ENCODE peak calls at places on chromosomes 2 and 18, in ten cellular contexts. One of them, this sample, is unnamed.

GRCh38 chr2:148998162-148998830 is 40.2 kb upstream of the LYPD6B start:
- DNase-seq in H7: no peak
- DNase-seq in NCI-H2029 treated with DMSO at 0.1 percent for 48 hours: peak; percentile 59
- DNase-seq in NCI-H1105: no peak
- DNase-seq in choroid plexus epithelial cell: no peak
- DNase-seq in GM12891: no peak
- DNase-seq in body of pancreas: no peak
- DNase-seq in stimulated activated CD4-positive, alpha-beta T cell treated with anti-CD3 and anti-CD28 coated beads, Interleukin-2, amount 100 ng/mL, for 24 hours: no peak
- DNase-seq in T-cell: no peak
- DNase-seq in foreskin keratinocyte: no peak
- DNase-seq in this sample: no peak

GRCh38 chr2:176107731-176108181 is 676 bp downstream of the HOXD11 start:
- DNase-seq in H7: peak; percentile 76
- DNase-seq in NCI-H2029 treated with DMSO at 0.1 percent for 48 hours: no peak
- DNase-seq in NCI-H1105: no peak
- DNase-seq in choroid plexus epithelial cell: no peak
- DNase-seq in GM12891: no peak
- DNase-seq in body of pancreas: no peak
- DNase-seq in stimulated activated CD4-positive, alpha-beta T cell treated with anti-CD3 and anti-CD28 coated beads, Interleukin-2, amount 100 ng/mL, for 24 hours: no peak
- DNase-seq in T-cell: no peak
- DNase-seq in foreskin keratinocyte: no peak
- DNase-seq in this sample: no peak

GRCh38 chr18:79513381-79514081 is 117.8 kb downstream of the NFATC1 start:
- DNase-seq in H7: peak; percentile 42
- DNase-seq in NCI-H2029 treated with DMSO at 0.1 percent for 48 hours: no peak
- DNase-seq in NCI-H1105: no peak
- DNase-seq in choroid plexus epithelial cell: no peak
- DNase-seq in GM12891: no peak
- DNase-seq in body of pancreas: no peak
- DNase-seq in stimulated activated CD4-positive, alpha-beta T cell treated with anti-CD3 and anti-CD28 coated beads, Interleukin-2, amount 100 ng/mL, for 24 hours: no peak
- DNase-seq in T-cell: no peak
- DNase-seq in foreskin keratinocyte: no peak
- DNase-seq in this sample: no peak

GRCh38 chr18:3794537-3795348 is 344.8 kb downstream of the TGIF1 start:
- DNase-seq in H7: no peak
- DNase-seq in NCI-H2029 treated with DMSO at 0.1 percent for 48 hours: peak; percentile 49
- DNase-seq in NCI-H1105: no peak
- DNase-seq in choroid plexus epithelial cell: peak; percentile 89
- DNase-seq in GM12891: no peak
- DNase-seq in body of pancreas: peak; percentile 22
- DNase-seq in stimulated activated CD4-positive, alpha-beta T cell treated with anti-CD3 and anti-CD28 coated beads, Interleukin-2, amount 100 ng/mL, for 24 hours: no peak
- DNase-seq in T-cell: no peak
- DNase-seq in foreskin keratinocyte: peak; percentile 97
- DNase-seq in this sample: no peak

GRCh38 chr2:109694190-109694589 is 80.0 kb downstream of the SOWAHC start:
- DNase-seq in H7: no peak
- DNase-seq in NCI-H2029 treated with DMSO at 0.1 percent for 48 hours: no peak
- DNase-seq in NCI-H1105: no peak
- DNase-seq in choroid plexus epithelial cell: no peak
- DNase-seq in GM12891: no peak
- DNase-seq in body of pancreas: no peak
- DNase-seq in stimulated activated CD4-positive, alpha-beta T cell treated with anti-CD3 and anti-CD28 coated beads, Interleukin-2, amount 100 ng/mL, for 24 hours: no peak
- DNase-seq in T-cell: no peak
- DNase-seq in foreskin keratinocyte: peak; percentile 68
- DNase-seq in this sample: no peak

GRCh38 chr2:195364015-195364965 is 292.7 kb upstream of the SLC39A10 start:
- DNase-seq in H7: no peak
- DNase-seq in NCI-H2029 treated with DMSO at 0.1 percent for 48 hours: no peak
- DNase-seq in NCI-H1105: no peak
- DNase-seq in choroid plexus epithelial cell: peak; percentile 82
- DNase-seq in GM12891: no peak
- DNase-seq in body of pancreas: no peak
- DNase-seq in stimulated activated CD4-positive, alpha-beta T cell treated with anti-CD3 and anti-CD28 coated beads, Interleukin-2, amount 100 ng/mL, for 24 hours: no peak
- DNase-seq in T-cell: no peak
- DNase-seq in foreskin keratinocyte: peak; percentile 75
- DNase-seq in this sample: no peak

GRCh38 chr2:237575869-237576862 is 9.8 kb downstream of the PRLH start:
- DNase-seq in H7: peak; percentile 47
- DNase-seq in NCI-H2029 treated with DMSO at 0.1 percent for 48 hours: no peak
- DNase-seq in NCI-H1105: no peak
- DNase-seq in choroid plexus epithelial cell: no peak
- DNase-seq in GM12891: no peak
- DNase-seq in body of pancreas: no peak
- DNase-seq in stimulated activated CD4-positive, alpha-beta T cell treated with anti-CD3 and anti-CD28 coated beads, Interleukin-2, amount 100 ng/mL, for 24 hours: no peak
- DNase-seq in T-cell: no peak
- DNase-seq in foreskin keratinocyte: no peak
- DNase-seq in this sample: no peak

GRCh38 chr2:46230115-46230571 is 67.1 kb upstream of the EPAS1 start:
- DNase-seq in H7: peak; percentile 53
- DNase-seq in NCI-H2029 treated with DMSO at 0.1 percent for 48 hours: no peak
- DNase-seq in NCI-H1105: no peak
- DNase-seq in choroid plexus epithelial cell: peak; percentile 19
- DNase-seq in GM12891: no peak
- DNase-seq in body of pancreas: peak; percentile 33
- DNase-seq in stimulated activated CD4-positive, alpha-beta T cell treated with anti-CD3 and anti-CD28 coated beads, Interleukin-2, amount 100 ng/mL, for 24 hours: peak; percentile 21
- DNase-seq in T-cell: peak; percentile 7
- DNase-seq in foreskin keratinocyte: no peak
- DNase-seq in this sample: no peak

GRCh38 chr18:12308386-12309100 is 502 bp downstream of the TUBB6 start:
- DNase-seq in H7: peak; percentile 91
- DNase-seq in NCI-H2029 treated with DMSO at 0.1 percent for 48 hours: no peak
- DNase-seq in NCI-H1105: peak; percentile 22
- DNase-seq in choroid plexus epithelial cell: peak; percentile 91
- DNase-seq in GM12891: peak; percentile 62
- DNase-seq in body of pancreas: peak; percentile 85
- DNase-seq in stimulated activated CD4-positive, alpha-beta T cell treated with anti-CD3 and anti-CD28 coated beads, Interleukin-2, amount 100 ng/mL, for 24 hours: peak; percentile 45
- DNase-seq in T-cell: no peak
- DNase-seq in foreskin keratinocyte: peak; percentile 82
- DNase-seq in this sample: peak; percentile 71

GRCh38 chr18:79403723-79404566 is 8.2 kb downstream of the NFATC1 start:
- DNase-seq in H7: no peak
- DNase-seq in NCI-H2029 treated with DMSO at 0.1 percent for 48 hours: no peak
- DNase-seq in NCI-H1105: no peak
- DNase-seq in choroid plexus epithelial cell: no peak
- DNase-seq in GM12891: no peak
- DNase-seq in body of pancreas: no peak
- DNase-seq in stimulated activated CD4-positive, alpha-beta T cell treated with anti-CD3 and anti-CD28 coated beads, Interleukin-2, amount 100 ng/mL, for 24 hours: no peak
- DNase-seq in T-cell: no peak
- DNase-seq in foreskin keratinocyte: peak; percentile 82
- DNase-seq in this sample: no peak

GRCh38 chr2:77458216-77458615 is 64.0 kb downstream of the LRRTM4 start:
- DNase-seq in H7: no peak
- DNase-seq in NCI-H2029 treated with DMSO at 0.1 percent for 48 hours: no peak
- DNase-seq in NCI-H1105: no peak
- DNase-seq in choroid plexus epithelial cell: no peak
- DNase-seq in GM12891: no peak
- DNase-seq in body of pancreas: no peak
- DNase-seq in stimulated activated CD4-positive, alpha-beta T cell treated with anti-CD3 and anti-CD28 coated beads, Interleukin-2, amount 100 ng/mL, for 24 hours: no peak
- DNase-seq in T-cell: no peak
- DNase-seq in foreskin keratinocyte: no peak
- DNase-seq in this sample: no peak

GRCh38 chr2:219179601-219180465 is 1.8 kb downstream of the RETREG2 start:
- DNase-seq in H7: no peak
- DNase-seq in NCI-H2029 treated with DMSO at 0.1 percent for 48 hours: no peak
- DNase-seq in NCI-H1105: no peak
- DNase-seq in choroid plexus epithelial cell: no peak
- DNase-seq in GM12891: no peak
- DNase-seq in body of pancreas: no peak
- DNase-seq in stimulated activated CD4-positive, alpha-beta T cell treated with anti-CD3 and anti-CD28 coated beads, Interleukin-2, amount 100 ng/mL, for 24 hours: no peak
- DNase-seq in T-cell: no peak
- DNase-seq in foreskin keratinocyte: no peak
- DNase-seq in this sample: no peak

GRCh38 chr2:106011380-106011779 is 182.7 kb downstream of the UXS1 start:
- DNase-seq in H7: no peak
- DNase-seq in NCI-H2029 treated with DMSO at 0.1 percent for 48 hours: peak; percentile 69
- DNase-seq in NCI-H1105: no peak
- DNase-seq in choroid plexus epithelial cell: peak; percentile 11
- DNase-seq in GM12891: no peak
- DNase-seq in body of pancreas: no peak
- DNase-seq in stimulated activated CD4-positive, alpha-beta T cell treated with anti-CD3 and anti-CD28 coated beads, Interleukin-2, amount 100 ng/mL, for 24 hours: no peak
- DNase-seq in T-cell: no peak
- DNase-seq in foreskin keratinocyte: no peak
- DNase-seq in this sample: no peak

GRCh38 chr2:149747456-149747855 is 159.9 kb upstream of the MMADHC start:
- DNase-seq in H7: no peak
- DNase-seq in NCI-H2029 treated with DMSO at 0.1 percent for 48 hours: no peak
- DNase-seq in NCI-H1105: no peak
- DNase-seq in choroid plexus epithelial cell: peak; percentile 62
- DNase-seq in GM12891: no peak
- DNase-seq in body of pancreas: no peak
- DNase-seq in stimulated activated CD4-positive, alpha-beta T cell treated with anti-CD3 and anti-CD28 coated beads, Interleukin-2, amount 100 ng/mL, for 24 hours: no peak
- DNase-seq in T-cell: no peak
- DNase-seq in foreskin keratinocyte: no peak
- DNase-seq in this sample: no peak

GRCh38 chr2:113169002-113169530 is 4.7 kb upstream of the PSD4 start:
- DNase-seq in H7: peak; percentile 7
- DNase-seq in NCI-H2029 treated with DMSO at 0.1 percent for 48 hours: no peak
- DNase-seq in NCI-H1105: no peak
- DNase-seq in choroid plexus epithelial cell: no peak
- DNase-seq in GM12891: peak; percentile 44
- DNase-seq in body of pancreas: no peak
- DNase-seq in stimulated activated CD4-positive, alpha-beta T cell treated with anti-CD3 and anti-CD28 coated beads, Interleukin-2, amount 100 ng/mL, for 24 hours: no peak
- DNase-seq in T-cell: no peak
- DNase-seq in foreskin keratinocyte: no peak
- DNase-seq in this sample: no peak

GRCh38 chr2:74690571-74690970 is 36.5 kb downstream of the SEMA4F start:
- DNase-seq in H7: peak; percentile 69
- DNase-seq in NCI-H2029 treated with DMSO at 0.1 percent for 48 hours: peak; percentile 21
- DNase-seq in NCI-H1105: peak; percentile 15
- DNase-seq in choroid plexus epithelial cell: peak; percentile 78
- DNase-seq in GM12891: peak; percentile 39
- DNase-seq in body of pancreas: peak; percentile 40
- DNase-seq in stimulated activated CD4-positive, alpha-beta T cell treated with anti-CD3 and anti-CD28 coated beads, Interleukin-2, amount 100 ng/mL, for 24 hours: no peak
- DNase-seq in T-cell: peak; percentile 10
- DNase-seq in foreskin keratinocyte: peak; percentile 48
- DNase-seq in this sample: peak; percentile 54

GRCh38 chr2:32485399-32485798 is 128.6 kb downstream of the BIRC6 start:
- DNase-seq in H7: no peak
- DNase-seq in NCI-H2029 treated with DMSO at 0.1 percent for 48 hours: no peak
- DNase-seq in NCI-H1105: no peak
- DNase-seq in choroid plexus epithelial cell: peak; percentile 46
- DNase-seq in GM12891: no peak
- DNase-seq in body of pancreas: no peak
- DNase-seq in stimulated activated CD4-positive, alpha-beta T cell treated with anti-CD3 and anti-CD28 coated beads, Interleukin-2, amount 100 ng/mL, for 24 hours: no peak
- DNase-seq in T-cell: no peak
- DNase-seq in foreskin keratinocyte: no peak
- DNase-seq in this sample: no peak

GRCh38 chr2:207506426-207506825 is 23.3 kb upstream of the CREB1 start:
- DNase-seq in H7: no peak
- DNase-seq in NCI-H2029 treated with DMSO at 0.1 percent for 48 hours: no peak
- DNase-seq in NCI-H1105: no peak
- DNase-seq in choroid plexus epithelial cell: no peak
- DNase-seq in GM12891: no peak
- DNase-seq in body of pancreas: no peak
- DNase-seq in stimulated activated CD4-positive, alpha-beta T cell treated with anti-CD3 and anti-CD28 coated beads, Interleukin-2, amount 100 ng/mL, for 24 hours: no peak
- DNase-seq in T-cell: no peak
- DNase-seq in foreskin keratinocyte: no peak
- DNase-seq in this sample: no peak

GRCh38 chr18:5144629-5145028 is 52.4 kb downstream of the AKAIN1 start:
- DNase-seq in H7: no peak
- DNase-seq in NCI-H2029 treated with DMSO at 0.1 percent for 48 hours: no peak
- DNase-seq in NCI-H1105: no peak
- DNase-seq in choroid plexus epithelial cell: no peak
- DNase-seq in GM12891: no peak
- DNase-seq in body of pancreas: no peak
- DNase-seq in stimulated activated CD4-positive, alpha-beta T cell treated with anti-CD3 and anti-CD28 coated beads, Interleukin-2, amount 100 ng/mL, for 24 hours: no peak
- DNase-seq in T-cell: no peak
- DNase-seq in foreskin keratinocyte: no peak
- DNase-seq in this sample: no peak

GRCh38 chr2:233711312-233712008 is 1.2 kb upstream of the UGT1A5 start:
- DNase-seq in H7: peak; percentile 73
- DNase-seq in NCI-H2029 treated with DMSO at 0.1 percent for 48 hours: peak; percentile 27
- DNase-seq in NCI-H1105: peak; percentile 63
- DNase-seq in choroid plexus epithelial cell: peak; percentile 85
- DNase-seq in GM12891: peak; percentile 33
- DNase-seq in body of pancreas: peak; percentile 81
- DNase-seq in stimulated activated CD4-positive, alpha-beta T cell treated with anti-CD3 and anti-CD28 coated beads, Interleukin-2, amount 100 ng/mL, for 24 hours: peak; percentile 81
- DNase-seq in T-cell: peak; percentile 57
- DNase-seq in foreskin keratinocyte: peak; percentile 57
- DNase-seq in this sample: peak; percentile 34

GRCh38 chr2:45836316-45836715 is 184.8 kb downstream of the PRKCE start:
- DNase-seq in H7: peak; percentile 59
- DNase-seq in NCI-H2029 treated with DMSO at 0.1 percent for 48 hours: no peak
- DNase-seq in NCI-H1105: no peak
- DNase-seq in choroid plexus epithelial cell: no peak
- DNase-seq in GM12891: no peak
- DNase-seq in body of pancreas: no peak
- DNase-seq in stimulated activated CD4-positive, alpha-beta T cell treated with anti-CD3 and anti-CD28 coated beads, Interleukin-2, amount 100 ng/mL, for 24 hours: no peak
- DNase-seq in T-cell: no peak
- DNase-seq in foreskin keratinocyte: no peak
- DNase-seq in this sample: no peak

GRCh38 chr2:17934721-17935120 is 56.3 kb downstream of the KCNS3 start:
- DNase-seq in H7: no peak
- DNase-seq in NCI-H2029 treated with DMSO at 0.1 percent for 48 hours: no peak
- DNase-seq in NCI-H1105: no peak
- DNase-seq in choroid plexus epithelial cell: peak; percentile 23
- DNase-seq in GM12891: no peak
- DNase-seq in body of pancreas: no peak
- DNase-seq in stimulated activated CD4-positive, alpha-beta T cell treated with anti-CD3 and anti-CD28 coated beads, Interleukin-2, amount 100 ng/mL, for 24 hours: no peak
- DNase-seq in T-cell: no peak
- DNase-seq in foreskin keratinocyte: peak; percentile 7
- DNase-seq in this sample: no peak

GRCh38 chr2:23482188-23482587 is 97.2 kb downstream of the KLHL29 start:
- DNase-seq in H7: no peak
- DNase-seq in NCI-H2029 treated with DMSO at 0.1 percent for 48 hours: no peak
- DNase-seq in NCI-H1105: no peak
- DNase-seq in choroid plexus epithelial cell: no peak
- DNase-seq in GM12891: no peak
- DNase-seq in body of pancreas: no peak
- DNase-seq in stimulated activated CD4-positive, alpha-beta T cell treated with anti-CD3 and anti-CD28 coated beads, Interleukin-2, amount 100 ng/mL, for 24 hours: no peak
- DNase-seq in T-cell: no peak
- DNase-seq in foreskin keratinocyte: no peak
- DNase-seq in this sample: no peak

GRCh38 chr18:54129448-54130134 is 94.9 kb downstream of the MBD2 start:
- DNase-seq in H7: no peak
- DNase-seq in NCI-H2029 treated with DMSO at 0.1 percent for 48 hours: no peak
- DNase-seq in NCI-H1105: no peak
- DNase-seq in choroid plexus epithelial cell: no peak
- DNase-seq in GM12891: no peak
- DNase-seq in body of pancreas: no peak
- DNase-seq in stimulated activated CD4-positive, alpha-beta T cell treated with anti-CD3 and anti-CD28 coated beads, Interleukin-2, amount 100 ng/mL, for 24 hours: no peak
- DNase-seq in T-cell: no peak
- DNase-seq in foreskin keratinocyte: no peak
- DNase-seq in this sample: no peak

GRCh38 chr2:205895981-205896655 is 189.9 kb downstream of the INO80D start:
- DNase-seq in H7: no peak
- DNase-seq in NCI-H2029 treated with DMSO at 0.1 percent for 48 hours: no peak
- DNase-seq in NCI-H1105: no peak
- DNase-seq in choroid plexus epithelial cell: no peak
- DNase-seq in GM12891: no peak
- DNase-seq in body of pancreas: no peak
- DNase-seq in stimulated activated CD4-positive, alpha-beta T cell treated with anti-CD3 and anti-CD28 coated beads, Interleukin-2, amount 100 ng/mL, for 24 hours: no peak
- DNase-seq in T-cell: no peak
- DNase-seq in foreskin keratinocyte: no peak
- DNase-seq in this sample: no peak

GRCh38 chr2:128308889-128309288 is 9.8 kb downstream of the HS6ST1 start:
- DNase-seq in H7: no peak
- DNase-seq in NCI-H2029 treated with DMSO at 0.1 percent for 48 hours: no peak
- DNase-seq in NCI-H1105: no peak
- DNase-seq in choroid plexus epithelial cell: no peak
- DNase-seq in GM12891: no peak
- DNase-seq in body of pancreas: no peak
- DNase-seq in stimulated activated CD4-positive, alpha-beta T cell treated with anti-CD3 and anti-CD28 coated beads, Interleukin-2, amount 100 ng/mL, for 24 hours: no peak
- DNase-seq in T-cell: no peak
- DNase-seq in foreskin keratinocyte: no peak
- DNase-seq in this sample: no peak

GRCh38 chr18:3450358-3451107 is 561 bp downstream of the TGIF1 start:
- DNase-seq in H7: peak; percentile 54
- DNase-seq in NCI-H2029 treated with DMSO at 0.1 percent for 48 hours: no peak
- DNase-seq in NCI-H1105: no peak
- DNase-seq in choroid plexus epithelial cell: peak; percentile 88
- DNase-seq in GM12891: no peak
- DNase-seq in body of pancreas: peak; percentile 70
- DNase-seq in stimulated activated CD4-positive, alpha-beta T cell treated with anti-CD3 and anti-CD28 coated beads, Interleukin-2, amount 100 ng/mL, for 24 hours: peak; percentile 62
- DNase-seq in T-cell: peak; percentile 85
- DNase-seq in foreskin keratinocyte: peak; percentile 43
- DNase-seq in this sample: no peak

GRCh38 chr2:110732422-110733413 is at the start of gene ACOXL:
- DNase-seq in H7: peak; percentile 94
- DNase-seq in NCI-H2029 treated with DMSO at 0.1 percent for 48 hours: no peak
- DNase-seq in NCI-H1105: peak; percentile 28
- DNase-seq in choroid plexus epithelial cell: no peak
- DNase-seq in GM12891: peak; percentile 23
- DNase-seq in body of pancreas: peak; percentile 56
- DNase-seq in stimulated activated CD4-positive, alpha-beta T cell treated with anti-CD3 and anti-CD28 coated beads, Interleukin-2, amount 100 ng/mL, for 24 hours: peak; percentile 34
- DNase-seq in T-cell: no peak
- DNase-seq in foreskin keratinocyte: no peak
- DNase-seq in this sample: no peak